ENCODE peak calls at places on chromosomes 1 and 21, in ten cellular contexts. R is pancreas; B is cardiac muscle cell; P is transverse colon; S is astrocyte; T is colonic mucosa; V is HCT116; X is upper lobe of right lung; I is lower lobe of right lung; D is CD8-positive, alpha-beta T cell. L is an unnamed sample.

GRCh38 chr1:33365560-33365997 is 44.7 kb upstream of the A3GALT2 start:
- DNase-seq in I (no peak), X (no peak), B (peak; percentile 67), P (no peak), D (no peak), S (peak; percentile 79), V (no peak), R (no peak), T (no peak), L (no peak)

GRCh38 chr1:66684353-66684752 is 67.9 kb upstream of the DYNLT5 start:
- DNase-seq in T (no peak), P (no peak), I (no peak), V (no peak), B (no peak), D (no peak), S (no peak), X (no peak), R (no peak), L (no peak)

GRCh38 chr1:30562559-30562958 is 160.8 kb downstream of the MATN1 start:
- DNase-seq in V (no peak), S (no peak), T (no peak), R (no peak), B (no peak), I (no peak), D (no peak), X (no peak), P (no peak), L (no peak)

GRCh38 chr1:46166521-46167462 is 8.1 kb upstream of the TSPAN1 start:
- DNase-seq in V (no peak), P (no peak), I (peak; percentile 78), X (peak; percentile 76), T (peak; percentile 40), R (no peak), S (no peak), D (peak; percentile 38), B (no peak), L (no peak)

GRCh38 chr1:39729030-39729429 is 9.7 kb upstream of the PPIE start:
- DNase-seq in P (no peak), D (no peak), R (no peak), X (no peak), T (no peak), V (no peak), S (peak; percentile 26), B (no peak), I (no peak), L (no peak)

GRCh38 chr1:187755536-187755935 is 926.8 kb downstream of the PLA2G4A start:
- DNase-seq in S (no peak), B (no peak), T (no peak), I (no peak), D (no peak), R (no peak), V (no peak), P (no peak), X (no peak), L (no peak)

GRCh38 chr21:36079010-36079649 is 9.3 kb downstream of the CBR1 start:
- DNase-seq in P (peak; percentile 61), B (no peak), S (no peak), V (no peak), T (peak; percentile 56), R (no peak), D (no peak), X (peak; percentile 75), I (peak; percentile 63), L (peak; percentile 84)

GRCh38 chr1:182381962-182382819 is 9.4 kb downstream of the GLUL start:
- DNase-seq in B (no peak), R (no peak), I (no peak), P (no peak), T (no peak), V (no peak), D (no peak), X (no peak), S (no peak), L (no peak)

GRCh38 chr1:172609528-172609927 is 49.4 kb upstream of the FASLG start:
- DNase-seq in R (no peak), X (no peak), T (no peak), I (no peak), V (no peak), P (no peak), B (peak; percentile 9), S (no peak), D (no peak), L (peak; percentile 25)

GRCh38 chr1:75795703-75796193 is 934 bp upstream of the MSH4 start:
- DNase-seq in I (no peak), D (no peak), T (no peak), R (no peak), P (no peak), S (no peak), X (no peak), B (no peak), V (no peak), L (no peak)

GRCh38 chr1:201970334-201971159 is 11.9 kb upstream of the RNPEP start:
- DNase-seq in B (no peak), D (no peak), S (peak; percentile 28), X (no peak), V (no peak), R (no peak), I (no peak), T (no peak), P (no peak), L (no peak)

GRCh38 chr1:113934006-113934405 is 4.9 kb downstream of the HIPK1 start:
- DNase-seq in B (no peak), S (no peak), I (no peak), T (no peak), V (no peak), P (no peak), X (no peak), D (no peak), R (no peak), L (no peak)
- H3K4me1 ChIP-seq in B (peaks cover 16% of the 10 kb centered on the region), S (peaks cover 17% of the 10 kb centered on the region), I (peaks cover 63% of the 10 kb centered on the region), T (peaks cover 7% of the 10 kb centered on the region), V (peaks cover 15% of the 10 kb centered on the region), P (peaks cover 26% of the 10 kb centered on the region), X (peaks cover 55% of the 10 kb centered on the region), D (peaks cover 75% of the 10 kb centered on the region), R (peaks cover 39% of the 10 kb centered on the region), L (peaks cover 2% of the 10 kb centered on the region)

GRCh38 chr1:10777749-10778574 is 18.5 kb downstream of the CASZ1 start:
- DNase-seq in V (no peak), R (no peak), D (no peak), P (no peak), T (no peak), I (no peak), B (no peak), S (no peak), X (no peak), L (no peak)
- H3K4me1 ChIP-seq in V (peaks cover 25% of the 10 kb centered on the region), R (no peaks in the 10 kb centered on the region), D (no peaks in the 10 kb centered on the region), P (peaks cover 28% of the 10 kb centered on the region), T (peaks cover 6% of the 10 kb centered on the region), I (peaks cover 18% of the 10 kb centered on the region), B (peaks cover 41% of the 10 kb centered on the region), S (peaks cover 8% of the 10 kb centered on the region), X (no peaks in the 10 kb centered on the region), L (no peaks in the 10 kb centered on the region)

GRCh38 chr1:154407021-154407865 is 2.1 kb downstream of the IL6R start:
- DNase-seq in R (no peak), S (no peak), I (peak; percentile 76), B (no peak), V (no peak), D (no peak), P (no peak), X (peak; percentile 87), T (peak; percentile 32), L (no peak)
- H3K4me1 ChIP-seq in R (no peaks in the 10 kb centered on the region), S (peaks cover 25% of the 10 kb centered on the region), I (peaks cover 57% of the 10 kb centered on the region), B (peaks cover 7% of the 10 kb centered on the region), V (peaks cover 36% of the 10 kb centered on the region), D (peaks cover 60% of the 10 kb centered on the region), P (peaks cover 34% of the 10 kb centered on the region), X (peaks cover 55% of the 10 kb centered on the region), T (peaks cover 14% of the 10 kb centered on the region), L (peaks cover 6% of the 10 kb centered on the region)

GRCh38 chr1:151011154-151011850 is 3.1 kb downstream of the PRUNE1 start:
- DNase-seq in R (no peak), B (no peak), V (no peak), D (no peak), P (no peak), S (no peak), I (no peak), X (no peak), T (no peak), L (no peak)
- H3K4me1 ChIP-seq in R (peaks cover 10% of the 10 kb centered on the region), B (peaks cover 49% of the 10 kb centered on the region), V (peaks cover 30% of the 10 kb centered on the region), D (peaks cover 51% of the 10 kb centered on the region), P (peaks cover 30% of the 10 kb centered on the region), S (peaks cover 39% of the 10 kb centered on the region), I (peaks cover 64% of the 10 kb centered on the region), X (peaks cover 56% of the 10 kb centered on the region), T (peaks cover 10% of the 10 kb centered on the region), L (peaks cover 10% of the 10 kb centered on the region)

GRCh38 chr1:27105018-27105417 is 49.9 kb downstream of the SLC9A1 start:
- DNase-seq in T (no peak), S (no peak), R (no peak), I (no peak), D (no peak), P (no peak), V (no peak), X (no peak), B (no peak), L (no peak)
- H3K4me1 ChIP-seq in T (no peaks in the 10 kb centered on the region), S (peaks cover 2% of the 10 kb centered on the region), R (no peaks in the 10 kb centered on the region), I (peaks cover 8% of the 10 kb centered on the region), D (no peaks in the 10 kb centered on the region), P (no peaks in the 10 kb centered on the region), V (peaks cover 27% of the 10 kb centered on the region), X (peaks cover 1% of the 10 kb centered on the region), B (peaks cover 15% of the 10 kb centered on the region), L (no peaks in the 10 kb centered on the region)

DNA sequence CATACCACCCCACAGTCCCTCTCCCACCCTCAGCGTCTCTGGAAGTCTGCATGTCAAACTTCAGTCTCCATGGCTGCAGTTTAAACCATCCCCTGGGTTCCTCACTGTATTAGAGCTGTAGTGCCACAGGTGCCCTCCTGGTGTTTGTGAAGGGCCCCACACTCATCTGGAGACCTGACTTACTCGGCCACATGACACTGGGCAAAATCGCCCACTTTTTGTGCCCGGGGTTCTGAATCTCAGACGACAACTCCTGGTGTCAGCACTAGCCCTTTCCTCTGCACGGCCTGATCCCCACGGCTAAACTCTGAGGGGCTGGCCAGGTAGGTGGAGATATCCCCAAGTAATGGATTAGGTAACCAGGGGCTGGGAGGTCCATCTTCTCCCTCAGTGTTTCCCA is 6.5 kb downstream of the INKA2 start:
- DNase-seq in B (no peak), T (no peak), R (no peak), X (no peak), V (no peak), S (no peak), D (no peak), I (no peak), P (no peak), L (no peak)
- H3K4me1 ChIP-seq in B (peaks cover 38% of the 10 kb centered on the region), T (peaks cover 1% of the 10 kb centered on the region), R (no peaks in the 10 kb centered on the region), X (peaks cover 21% of the 10 kb centered on the region), V (peaks cover 4% of the 10 kb centered on the region), S (peaks cover 27% of the 10 kb centered on the region), D (peaks cover 1% of the 10 kb centered on the region), I (peaks cover 38% of the 10 kb centered on the region), P (peaks cover 5% of the 10 kb centered on the region), L (no peaks in the 10 kb centered on the region)

DNA sequence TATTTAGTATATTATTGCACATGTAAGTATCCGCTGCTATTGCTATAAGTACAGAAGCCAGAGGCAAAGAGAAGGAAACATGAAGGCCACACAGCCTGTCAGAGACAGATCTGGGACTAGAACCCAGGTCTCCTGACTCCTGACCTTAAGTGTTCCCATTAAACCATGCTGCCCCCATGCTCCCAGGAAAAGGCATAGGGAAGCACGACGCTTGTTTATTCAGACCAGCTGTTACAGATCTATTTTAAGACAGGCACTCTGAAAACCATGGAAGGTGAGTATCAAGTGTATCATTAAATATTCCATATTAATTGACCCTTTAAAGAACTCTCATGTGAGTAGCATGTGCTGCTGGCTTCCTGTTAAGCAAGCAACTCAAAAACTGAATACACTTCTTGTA is 11.4 kb downstream of the VAV3 start:
- DNase-seq in P (no peak), I (no peak), R (no peak), V (no peak), S (no peak), T (no peak), X (no peak), B (no peak), D (no peak), L (no peak)
- H3K4me1 ChIP-seq in P (no peaks in the 10 kb centered on the region), I (peaks cover 21% of the 10 kb centered on the region), R (no peaks in the 10 kb centered on the region), V (no peaks in the 10 kb centered on the region), S (no peaks in the 10 kb centered on the region), T (no peaks in the 10 kb centered on the region), X (peaks cover 10% of the 10 kb centered on the region), B (no peaks in the 10 kb centered on the region), D (peaks cover 22% of the 10 kb centered on the region), L (no peaks in the 10 kb centered on the region)

L was measured in small intestine.